ENCODE peak calls at places on chromosomes 11 and 22, in nine cellular contexts. One of them, this sample, is unnamed.

GRCh38 chr11:113721462-113722066 is 15.5 kb upstream of the TMPRSS5 start:
- DNase-seq in fibroblast of lung: no peak
- DNase-seq in heart right ventricle: no peak
- DNase-seq in body of pancreas: no peak
- DNase-seq in CD8-positive, alpha-beta memory T cell: no peak
- DNase-seq in right lobe of liver: no peak
- DNase-seq in left ventricle myocardium inferior: no peak
- DNase-seq in tibial nerve: no peak
- DNase-seq in stomach: no peak
- DNase-seq in this sample: no peak

GRCh38 chr11:62295504-62295903 is 3.4 kb downstream of the SCGB1D4 start:
- DNase-seq in fibroblast of lung: peak; percentile 32
- DNase-seq in heart right ventricle: no peak
- DNase-seq in body of pancreas: no peak
- DNase-seq in CD8-positive, alpha-beta memory T cell: no peak
- DNase-seq in right lobe of liver: no peak
- DNase-seq in left ventricle myocardium inferior: no peak
- DNase-seq in tibial nerve: no peak
- DNase-seq in stomach: no peak
- DNase-seq in this sample: peak; percentile 5

GRCh38 chr11:47905358-47906059 is 57.4 kb upstream of the NUP160 start:
- DNase-seq in fibroblast of lung: peak; percentile 75
- DNase-seq in heart right ventricle: no peak
- DNase-seq in body of pancreas: no peak
- DNase-seq in CD8-positive, alpha-beta memory T cell: no peak
- DNase-seq in right lobe of liver: no peak
- DNase-seq in left ventricle myocardium inferior: no peak
- DNase-seq in tibial nerve: no peak
- DNase-seq in stomach: no peak
- DNase-seq in this sample: peak; percentile 26

GRCh38 chr22:22893077-22893805 is 5.6 kb downstream of the IGLL5 start:
- DNase-seq in fibroblast of lung: no peak
- DNase-seq in heart right ventricle: no peak
- DNase-seq in body of pancreas: no peak
- DNase-seq in CD8-positive, alpha-beta memory T cell: no peak
- DNase-seq in right lobe of liver: no peak
- DNase-seq in left ventricle myocardium inferior: no peak
- DNase-seq in tibial nerve: no peak
- DNase-seq in stomach: no peak
- DNase-seq in this sample: no peak

GRCh38 chr11:111951565-111951964 is 14.4 kb downstream of the DIXDC1 start:
- DNase-seq in fibroblast of lung: no peak
- DNase-seq in heart right ventricle: no peak
- DNase-seq in body of pancreas: no peak
- DNase-seq in CD8-positive, alpha-beta memory T cell: no peak
- DNase-seq in right lobe of liver: no peak
- DNase-seq in left ventricle myocardium inferior: no peak
- DNase-seq in tibial nerve: no peak
- DNase-seq in stomach: no peak
- DNase-seq in this sample: no peak

GRCh38 chr11:63805844-63806415 is 7.3 kb upstream of the SPINDOC start:
- DNase-seq in fibroblast of lung: peak; percentile 7
- DNase-seq in heart right ventricle: no peak
- DNase-seq in body of pancreas: no peak
- DNase-seq in CD8-positive, alpha-beta memory T cell: no peak
- DNase-seq in right lobe of liver: no peak
- DNase-seq in left ventricle myocardium inferior: no peak
- DNase-seq in tibial nerve: no peak
- DNase-seq in stomach: no peak
- DNase-seq in this sample: no peak

GRCh38 chr22:25365491-25366261 is 146.2 kb downstream of the CRYBB2 start:
- DNase-seq in fibroblast of lung: no peak
- DNase-seq in heart right ventricle: peak; percentile 44
- DNase-seq in body of pancreas: no peak
- DNase-seq in CD8-positive, alpha-beta memory T cell: no peak
- DNase-seq in right lobe of liver: peak; percentile 46
- DNase-seq in left ventricle myocardium inferior: peak; percentile 42
- DNase-seq in tibial nerve: no peak
- DNase-seq in stomach: peak; percentile 60
- DNase-seq in this sample: no peak

GRCh38 chr22:41469218-41469851 is 418 bp downstream of the ACO2 start:
- DNase-seq in fibroblast of lung: no peak
- DNase-seq in heart right ventricle: peak; percentile 44
- DNase-seq in body of pancreas: no peak
- DNase-seq in CD8-positive, alpha-beta memory T cell: no peak
- DNase-seq in right lobe of liver: no peak
- DNase-seq in left ventricle myocardium inferior: peak; percentile 41
- DNase-seq in tibial nerve: no peak
- DNase-seq in stomach: peak; percentile 54
- DNase-seq in this sample: no peak

GRCh38 chr11:35412285-35412684 is 7.1 kb downstream of the SLC1A2 start:
- DNase-seq in fibroblast of lung: peak; percentile 3
- DNase-seq in heart right ventricle: no peak
- DNase-seq in body of pancreas: no peak
- DNase-seq in CD8-positive, alpha-beta memory T cell: no peak
- DNase-seq in right lobe of liver: no peak
- DNase-seq in left ventricle myocardium inferior: no peak
- DNase-seq in tibial nerve: no peak
- DNase-seq in stomach: no peak
- DNase-seq in this sample: no peak

GRCh38 chr11:70127653-70128434 is 49.7 kb downstream of the ANO1 start:
- DNase-seq in fibroblast of lung: peak; percentile 79
- DNase-seq in heart right ventricle: no peak
- DNase-seq in body of pancreas: no peak
- DNase-seq in CD8-positive, alpha-beta memory T cell: no peak
- DNase-seq in right lobe of liver: no peak
- DNase-seq in left ventricle myocardium inferior: no peak
- DNase-seq in tibial nerve: no peak
- DNase-seq in stomach: no peak
- DNase-seq in this sample: no peak

GRCh38 chr22:43004362-43005035 is 10.4 kb downstream of the PACSIN2 start:
- DNase-seq in fibroblast of lung: peak; percentile 81
- DNase-seq in heart right ventricle: no peak
- DNase-seq in body of pancreas: no peak
- DNase-seq in CD8-positive, alpha-beta memory T cell: no peak
- DNase-seq in right lobe of liver: peak; percentile 43
- DNase-seq in left ventricle myocardium inferior: no peak
- DNase-seq in tibial nerve: no peak
- DNase-seq in stomach: no peak
- DNase-seq in this sample: no peak

GRCh38 chr11:92227954-92228935 is 3.6 kb downstream of the FAT3 start:
- DNase-seq in fibroblast of lung: peak; percentile 38
- DNase-seq in heart right ventricle: no peak
- DNase-seq in body of pancreas: no peak
- DNase-seq in CD8-positive, alpha-beta memory T cell: no peak
- DNase-seq in right lobe of liver: no peak
- DNase-seq in left ventricle myocardium inferior: no peak
- DNase-seq in tibial nerve: no peak
- DNase-seq in stomach: no peak
- DNase-seq in this sample: no peak

GRCh38 chr11:57321996-57322880 is 2.5 kb downstream of the TNKS1BP1 start:
- DNase-seq in fibroblast of lung: peak; percentile 98
- DNase-seq in heart right ventricle: peak; percentile 87
- DNase-seq in body of pancreas: peak; percentile 91
- DNase-seq in CD8-positive, alpha-beta memory T cell: no peak
- DNase-seq in right lobe of liver: peak; percentile 90
- DNase-seq in left ventricle myocardium inferior: peak; percentile 89
- DNase-seq in tibial nerve: peak; percentile 91
- DNase-seq in stomach: peak; percentile 88
- DNase-seq in this sample: peak; percentile 95

GRCh38 chr11:108959124-108959761 is 294.4 kb downstream of the DDX10 start:
- DNase-seq in fibroblast of lung: peak; percentile 41
- DNase-seq in heart right ventricle: no peak
- DNase-seq in body of pancreas: no peak
- DNase-seq in CD8-positive, alpha-beta memory T cell: no peak
- DNase-seq in right lobe of liver: no peak
- DNase-seq in left ventricle myocardium inferior: no peak
- DNase-seq in tibial nerve: no peak
- DNase-seq in stomach: no peak
- DNase-seq in this sample: no peak

GRCh38 chr11:128151338-128151737 is 436.0 kb downstream of the ETS1 start:
- DNase-seq in fibroblast of lung: no peak
- DNase-seq in heart right ventricle: no peak
- DNase-seq in body of pancreas: no peak
- DNase-seq in CD8-positive, alpha-beta memory T cell: no peak
- DNase-seq in right lobe of liver: no peak
- DNase-seq in left ventricle myocardium inferior: no peak
- DNase-seq in tibial nerve: no peak
- DNase-seq in stomach: no peak
- DNase-seq in this sample: no peak

GRCh38 chr11:128522943-128523518 is 64.3 kb downstream of the ETS1 start:
- DNase-seq in fibroblast of lung: no peak
- DNase-seq in heart right ventricle: no peak
- DNase-seq in body of pancreas: no peak
- DNase-seq in CD8-positive, alpha-beta memory T cell: peak; percentile 70
- DNase-seq in right lobe of liver: no peak
- DNase-seq in left ventricle myocardium inferior: no peak
- DNase-seq in tibial nerve: no peak
- DNase-seq in stomach: no peak
- DNase-seq in this sample: no peak

GRCh38 chr22:17921871-17922821 is 102.2 kb downstream of the MICAL3 start:
- DNase-seq in fibroblast of lung: peak; percentile 42
- DNase-seq in heart right ventricle: peak; percentile 36
- DNase-seq in body of pancreas: no peak
- DNase-seq in CD8-positive, alpha-beta memory T cell: no peak
- DNase-seq in right lobe of liver: peak; percentile 64
- DNase-seq in left ventricle myocardium inferior: peak; percentile 54
- DNase-seq in tibial nerve: no peak
- DNase-seq in stomach: no peak
- DNase-seq in this sample: no peak

GRCh38 chr11:46490576-46491100 is 99.1 kb upstream of the CHRM4 start:
- DNase-seq in fibroblast of lung: peak; percentile 64
- DNase-seq in heart right ventricle: no peak
- DNase-seq in body of pancreas: no peak
- DNase-seq in CD8-positive, alpha-beta memory T cell: no peak
- DNase-seq in right lobe of liver: no peak
- DNase-seq in left ventricle myocardium inferior: no peak
- DNase-seq in tibial nerve: no peak
- DNase-seq in stomach: no peak
- DNase-seq in this sample: no peak

DNA sequence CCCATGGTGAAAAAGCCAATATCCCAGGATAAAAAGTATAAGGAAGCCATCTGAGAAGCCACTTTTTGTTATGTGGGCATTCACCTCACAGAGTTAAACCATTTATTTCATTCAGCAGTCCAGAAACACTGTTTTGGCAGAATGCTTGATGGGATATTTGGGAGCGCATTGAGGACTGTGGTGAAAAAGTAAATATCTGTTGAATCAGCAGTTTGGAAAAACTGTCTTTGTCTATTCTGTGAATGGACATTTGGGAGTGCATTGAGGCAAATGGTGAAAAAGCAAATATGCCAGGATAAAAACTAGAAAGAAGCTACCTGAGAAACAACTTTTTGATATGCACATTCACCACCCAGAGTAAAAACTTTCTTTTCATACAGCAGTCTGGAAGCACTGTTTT is 276.2 kb upstream of the TRIM48 start:
- DNase-seq in fibroblast of lung: no peak
- DNase-seq in heart right ventricle: no peak
- DNase-seq in body of pancreas: no peak
- DNase-seq in CD8-positive, alpha-beta memory T cell: no peak
- DNase-seq in right lobe of liver: no peak
- DNase-seq in left ventricle myocardium inferior: no peak
- DNase-seq in tibial nerve: no peak
- DNase-seq in stomach: no peak
- DNase-seq in this sample: no peak
- H3K9me3 ChIP-seq in fibroblast of lung: no peaks in the 10 kb centered on the region
- H3K9me3 ChIP-seq in heart right ventricle: peaks cover 100% of the 10 kb centered on the region
- H3K9me3 ChIP-seq in body of pancreas: no peaks in the 10 kb centered on the region
- H3K9me3 ChIP-seq in CD8-positive, alpha-beta memory T cell: no peaks in the 10 kb centered on the region
- H3K9me3 ChIP-seq in right lobe of liver: peaks cover 26% of the 10 kb centered on the region
- H3K9me3 ChIP-seq in left ventricle myocardium inferior: peaks cover 74% of the 10 kb centered on the region
- H3K9me3 ChIP-seq in tibial nerve: peaks cover 90% of the 10 kb centered on the region
- H3K9me3 ChIP-seq in stomach: peaks cover 4% of the 10 kb centered on the region
- H3K9me3 ChIP-seq in this sample: peaks cover under 1% of the 10 kb centered on the region

GRCh38 chr11:67289226-67289650 is at the start of gene ANKRD13D:
- DNase-seq in fibroblast of lung: no peak
- DNase-seq in heart right ventricle: no peak
- DNase-seq in body of pancreas: no peak
- DNase-seq in CD8-positive, alpha-beta memory T cell: no peak
- DNase-seq in right lobe of liver: no peak
- DNase-seq in left ventricle myocardium inferior: no peak
- DNase-seq in tibial nerve: no peak
- DNase-seq in stomach: peak; percentile 49
- DNase-seq in this sample: no peak
- H3K36me3 ChIP-seq in fibroblast of lung: peaks cover 29% of the 10 kb centered on the region
- H3K36me3 ChIP-seq in heart right ventricle: peaks cover 68% of the 10 kb centered on the region
- H3K36me3 ChIP-seq in body of pancreas: no peaks in the 10 kb centered on the region
- H3K36me3 ChIP-seq in CD8-positive, alpha-beta memory T cell: peaks cover 13% of the 10 kb centered on the region
- H3K36me3 ChIP-seq in right lobe of liver: peaks cover 4% of the 10 kb centered on the region
- H3K36me3 ChIP-seq in left ventricle myocardium inferior: peaks cover 54% of the 10 kb centered on the region
- H3K36me3 ChIP-seq in tibial nerve: peaks cover 65% of the 10 kb centered on the region
- H3K36me3 ChIP-seq in stomach: peaks cover 32% of the 10 kb centered on the region
- H3K36me3 ChIP-seq in this sample: peaks cover 55% of the 10 kb centered on the region

GRCh38 chr11:117197516-117198456 is 1.4 kb upstream of the TAGLN start:
- DNase-seq in fibroblast of lung: peak; percentile 53
- DNase-seq in heart right ventricle: peak; percentile 41
- DNase-seq in body of pancreas: no peak
- DNase-seq in CD8-positive, alpha-beta memory T cell: no peak
- DNase-seq in right lobe of liver: no peak
- DNase-seq in left ventricle myocardium inferior: peak; percentile 17
- DNase-seq in tibial nerve: no peak
- DNase-seq in stomach: peak; percentile 57
- DNase-seq in this sample: no peak
- H3K4me3 ChIP-seq in fibroblast of lung: peak overlapping the region; percentile 76
- H3K4me3 ChIP-seq in heart right ventricle: no peak overlapping the region
- H3K4me3 ChIP-seq in body of pancreas: no peak overlapping the region
- H3K4me3 ChIP-seq in CD8-positive, alpha-beta memory T cell: no peak overlapping the region
- H3K4me3 ChIP-seq in right lobe of liver: no peak overlapping the region
- H3K4me3 ChIP-seq in left ventricle myocardium inferior: peak overlapping the region; percentile 58
- H3K4me3 ChIP-seq in tibial nerve: no peak overlapping the region
- H3K4me3 ChIP-seq in stomach: peak overlapping the region; percentile 54
- H3K4me3 ChIP-seq in this sample: no peak overlapping the region

GRCh38 chr11:133817449-133817848 is 27.9 kb downstream of the SPATA19 start:
- DNase-seq in fibroblast of lung: no peak
- DNase-seq in heart right ventricle: peak; percentile 16
- DNase-seq in body of pancreas: no peak
- DNase-seq in CD8-positive, alpha-beta memory T cell: no peak
- DNase-seq in right lobe of liver: no peak
- DNase-seq in left ventricle myocardium inferior: no peak
- DNase-seq in tibial nerve: no peak
- DNase-seq in stomach: no peak
- DNase-seq in this sample: no peak

GRCh38 chr11:133821776-133822175 is 23.5 kb downstream of the SPATA19 start:
- DNase-seq in fibroblast of lung: peak; percentile 12
- DNase-seq in heart right ventricle: peak; percentile 41
- DNase-seq in body of pancreas: peak; percentile 55
- DNase-seq in CD8-positive, alpha-beta memory T cell: no peak
- DNase-seq in right lobe of liver: peak; percentile 40
- DNase-seq in left ventricle myocardium inferior: peak; percentile 41
- DNase-seq in tibial nerve: peak; percentile 32
- DNase-seq in stomach: peak; percentile 65
- DNase-seq in this sample: peak; percentile 51

GRCh38 chr11:133818302-133818701 is 27.0 kb downstream of the SPATA19 start:
- DNase-seq in fibroblast of lung: no peak
- DNase-seq in heart right ventricle: no peak
- DNase-seq in body of pancreas: no peak
- DNase-seq in CD8-positive, alpha-beta memory T cell: no peak
- DNase-seq in right lobe of liver: no peak
- DNase-seq in left ventricle myocardium inferior: no peak
- DNase-seq in tibial nerve: no peak
- DNase-seq in stomach: no peak
- DNase-seq in this sample: no peak

GRCh38 chr11:133819114-133819513 is 26.2 kb downstream of the SPATA19 start:
- DNase-seq in fibroblast of lung: no peak
- DNase-seq in heart right ventricle: no peak
- DNase-seq in body of pancreas: no peak
- DNase-seq in CD8-positive, alpha-beta memory T cell: no peak
- DNase-seq in right lobe of liver: no peak
- DNase-seq in left ventricle myocardium inferior: no peak
- DNase-seq in tibial nerve: no peak
- DNase-seq in stomach: no peak
- DNase-seq in this sample: no peak

GRCh38 chr11:133819916-133820315 is 25.4 kb downstream of the SPATA19 start:
- DNase-seq in fibroblast of lung: no peak
- DNase-seq in heart right ventricle: no peak
- DNase-seq in body of pancreas: no peak
- DNase-seq in CD8-positive, alpha-beta memory T cell: no peak
- DNase-seq in right lobe of liver: no peak
- DNase-seq in left ventricle myocardium inferior: no peak
- DNase-seq in tibial nerve: no peak
- DNase-seq in stomach: no peak
- DNase-seq in this sample: no peak
- H3K9me3 ChIP-seq in fibroblast of lung: no peaks in the 10 kb centered on the region
- H3K9me3 ChIP-seq in heart right ventricle: no peaks in the 10 kb centered on the region
- H3K9me3 ChIP-seq in body of pancreas: no peaks in the 10 kb centered on the region
- H3K9me3 ChIP-seq in CD8-positive, alpha-beta memory T cell: no peaks in the 10 kb centered on the region
- H3K9me3 ChIP-seq in right lobe of liver: no peaks in the 10 kb centered on the region
- H3K9me3 ChIP-seq in left ventricle myocardium inferior: no peaks in the 10 kb centered on the region
- H3K9me3 ChIP-seq in tibial nerve: no peaks in the 10 kb centered on the region
- H3K9me3 ChIP-seq in stomach: no peaks in the 10 kb centered on the region
- H3K9me3 ChIP-seq in this sample: no peaks in the 10 kb centered on the region

This sample was measured in MG63.